ENCODE peak calls at places on chromosomes 2 and 18, in five cellular contexts. I, G, X, R and W are unnamed samples.

GRCh38 chr2:9847140-9847539 is 3.9 kb downstream of the TAF1B start:
- DNase-seq in X (no peak), R (no peak), I (no peak), G (no peak), W (no peak)

GRCh38 chr2:157168501-157168900 is 89.0 kb upstream of the GALNT5 start:
- DNase-seq in I (no peak), G (no peak), X (no peak), R (no peak), W (no peak)

GRCh38 chr2:137180012-137180411 is 414.7 kb downstream of the THSD7B start:
- DNase-seq in R (no peak), X (no peak), I (no peak), G (no peak), W (no peak)

GRCh38 chr2:46278952-46279351 is 18.3 kb upstream of the EPAS1 start:
- DNase-seq in I (no peak), G (no peak), R (peak; percentile 43), X (no peak), W (no peak)

GRCh38 chr2:135819211-135819610 is 17.8 kb downstream of the LCT start:
- DNase-seq in I (no peak), X (peak; percentile 71), R (peak; percentile 16), G (no peak), W (no peak)

GRCh38 chr2:168700615-168701245 is 101.7 kb upstream of the NOSTRIN start:
- DNase-seq in I (no peak), R (no peak), X (no peak), G (peak; percentile 41), W (peak; percentile 66)

GRCh38 chr2:156339866-156340265 is 7.3 kb upstream of the NR4A2 start:
- DNase-seq in G (no peak), R (no peak), I (no peak), X (no peak), W (no peak)

GRCh38 chr2:145170787-145171186 is 650.9 kb upstream of the ZEB2 start:
- DNase-seq in X (no peak), G (no peak), R (no peak), I (no peak), W (no peak)

GRCh38 chr2:156818221-156818620 is 382.0 kb downstream of the GPD2 start:
- DNase-seq in G (no peak), X (peak; percentile 68), R (no peak), I (no peak), W (no peak)

GRCh38 chr2:199092419-199092818 is 365.3 kb downstream of the SATB2 start:
- DNase-seq in I (no peak), X (no peak), R (no peak), G (no peak), W (peak; percentile 22)

GRCh38 chr2:8231909-8232308 is 449.9 kb upstream of the ID2 start:
- DNase-seq in X (no peak), I (no peak), G (no peak), R (no peak), W (no peak)

GRCh38 chr18:34595673-34596072 is 114.4 kb upstream of the DTNA start:
- DNase-seq in I (peak; percentile 30), G (no peak), R (peak; percentile 47), X (peak; percentile 89), W (no peak)

GRCh38 chr18:32093523-32093922 is 1.8 kb downstream of the RNF138 start:
- DNase-seq in X (no peak), G (peak; percentile 24), R (no peak), I (no peak), W (peak; percentile 55)

GRCh38 chr18:46370898-46371297 is 266.7 kb downstream of the HAUS1 start:
- DNase-seq in X (no peak), R (no peak), I (no peak), G (no peak), W (no peak)

GRCh38 chr2:238728322-238729260 is 119.3 kb upstream of the TWIST2 start:
- DNase-seq in I (peak; percentile 26), R (no peak), X (peak; percentile 89), G (peak; percentile 34), W (no peak)

GRCh38 chr2:29134933-29135332 is 19.7 kb downstream of the CLIP4 start:
- DNase-seq in G (no peak), X (peak; percentile 13), I (no peak), R (no peak), W (no peak)

GRCh38 chr18:45690975-45691815 is 32.8 kb upstream of the SLC14A1 start:
- DNase-seq in I (peak; percentile 76), G (peak; percentile 69), R (peak; percentile 71), X (peak; percentile 83), W (peak; percentile 75)

GRCh38 chr2:241545113-241545512 is 13.4 kb upstream of the BOK start:
- DNase-seq in I (peak; percentile 40), X (no peak), R (peak; percentile 46), G (no peak), W (no peak)

GRCh38 chr2:27284989-27285388 is 2.8 kb downstream of the TRIM54 start:
- DNase-seq in X (no peak), R (no peak), I (no peak), G (no peak), W (no peak)

GRCh38 chr2:172102858-172103359 is at the start of gene DLX2:
- DNase-seq in X (peak; percentile 96), I (peak; percentile 87), R (peak; percentile 87), G (peak; percentile 94), W (peak; percentile 92)

GRCh38 chr18:46060359-46060841 is 11.7 kb downstream of the PSTPIP2 start:
- DNase-seq in X (no peak), G (no peak), R (no peak), I (no peak), W (no peak)

GRCh38 chr18:58192519-58192918 is 148.5 kb downstream of the NEDD4L start:
- DNase-seq in X (no peak), I (no peak), R (no peak), G (no peak), W (no peak)

GRCh38 chr2:218026676-218027425 is 24.1 kb upstream of the TNS1 start:
- DNase-seq in G (peak; percentile 8), X (no peak), I (no peak), R (no peak), W (no peak)

GRCh38 chr2:30339071-30339470 is 107.7 kb downstream of the LBH start:
- DNase-seq in X (no peak), I (no peak), R (no peak), G (no peak), W (no peak)

GRCh38 chr2:129464631-129465030 is 514.8 kb upstream of the RAB6C start:
- DNase-seq in I (no peak), X (no peak), G (no peak), R (no peak), W (no peak)

GRCh38 chr2:3075316-3075715 is 302.3 kb downstream of the EIPR1 start:
- DNase-seq in R (no peak), I (no peak), X (no peak), G (no peak), W (no peak)

GRCh38 chr2:171711351-171711750 is 24.1 kb downstream of the DYNC1I2 start:
- DNase-seq in R (peak; percentile 39), I (no peak), G (no peak), X (peak; percentile 25), W (no peak)

GRCh38 chr2:101089419-101089818 is 61.8 kb downstream of the TBC1D8 start:
- DNase-seq in X (no peak), I (no peak), G (no peak), R (no peak), W (no peak)
- H3K4me1 ChIP-seq in X (no peaks in the 10 kb centered on the region), I (no peaks in the 10 kb centered on the region), G (no peaks in the 10 kb centered on the region), R (no peaks in the 10 kb centered on the region), W (no peaks in the 10 kb centered on the region)

GRCh38 chr2:49714433-49714832 is 560.1 kb upstream of the FSHR start:
- DNase-seq in X (peak; percentile 39), I (no peak), G (no peak), R (no peak), W (no peak)

GRCh38 chr2:49715597-49715996 is 561.3 kb upstream of the FSHR start:
- DNase-seq in I (no peak), X (no peak), G (no peak), R (no peak), W (no peak)
- H3K4me3 ChIP-seq in I (no peak overlapping the region), X (no peak overlapping the region), G (no peak overlapping the region), R (no peak overlapping the region), W (no peak overlapping the region)

DNA sequence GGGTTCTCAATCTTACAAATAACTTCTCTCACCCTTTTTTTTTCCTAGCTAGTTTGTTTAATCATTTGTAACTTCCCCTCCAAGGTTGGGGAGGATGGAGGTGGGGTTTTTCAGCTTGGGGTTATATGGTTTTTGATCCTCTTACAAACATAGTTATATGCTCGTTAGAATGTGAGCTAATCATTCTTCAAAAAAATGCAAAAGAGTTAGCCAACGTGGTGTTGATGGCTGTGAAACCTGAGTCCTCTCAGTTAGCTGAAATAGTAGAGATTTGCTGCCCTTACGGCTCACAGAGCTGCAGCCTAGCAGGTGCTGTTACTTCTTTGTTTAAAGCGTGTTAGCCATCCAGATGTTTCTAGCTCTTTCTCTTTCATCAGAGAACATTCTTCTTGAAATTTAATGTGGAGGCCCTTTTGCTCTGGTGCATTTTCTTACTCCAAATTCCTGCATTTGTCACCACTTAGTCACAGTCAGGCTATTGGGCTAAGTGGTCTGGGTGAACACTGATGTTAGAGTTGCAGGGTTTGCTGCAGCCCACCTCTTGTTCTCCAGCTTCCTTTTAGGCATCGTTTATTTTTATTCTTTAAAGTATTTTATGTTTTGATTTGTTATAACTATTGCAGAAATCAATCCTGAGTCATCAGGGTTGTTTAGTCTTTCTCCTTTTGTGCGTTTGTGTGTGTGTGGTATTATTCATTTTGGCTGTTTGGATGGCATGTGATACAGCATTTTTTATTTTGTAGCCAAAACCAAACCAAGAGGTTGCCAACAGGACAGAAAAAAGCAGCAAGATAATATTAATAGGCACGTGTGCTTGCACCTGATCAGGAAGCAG is 41.1 kb downstream of the LIMS1 start:
- DNase-seq in R (no peak), X (peak; percentile 78), G (no peak), I (peak; percentile 86), W (no peak)
- H3K9ac ChIP-seq in R (no peak overlapping the region), X (no peak overlapping the region), G (no peak overlapping the region), I (peak overlapping the region; percentile 54), W (no peak overlapping the region)

DNA sequence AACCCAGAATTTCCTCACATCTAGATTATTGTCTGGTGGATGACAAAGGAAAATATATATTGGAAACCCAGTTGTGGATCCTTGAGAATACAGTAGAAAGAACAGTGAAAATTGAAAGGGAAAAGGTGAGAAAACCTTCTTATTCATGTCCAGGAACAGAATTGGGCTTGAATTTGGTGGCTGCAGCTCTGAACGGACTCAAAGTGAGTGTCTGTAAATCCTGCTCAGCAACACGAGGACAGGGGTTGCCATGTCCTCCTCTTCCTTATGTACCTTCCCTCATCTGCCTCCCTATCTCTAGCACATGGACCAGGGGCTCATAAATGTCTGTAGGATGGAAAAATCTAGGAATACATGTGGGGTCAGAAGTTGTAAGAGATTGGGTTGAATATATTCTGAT is 152.2 kb downstream of the RPIA start:
- DNase-seq in G (no peak), R (no peak), X (no peak), I (no peak), W (no peak)
- H3K4me1 ChIP-seq in G (no peaks in the 10 kb centered on the region), R (no peaks in the 10 kb centered on the region), X (no peaks in the 10 kb centered on the region), I (no peaks in the 10 kb centered on the region), W (no peaks in the 10 kb centered on the region)

DNA sequence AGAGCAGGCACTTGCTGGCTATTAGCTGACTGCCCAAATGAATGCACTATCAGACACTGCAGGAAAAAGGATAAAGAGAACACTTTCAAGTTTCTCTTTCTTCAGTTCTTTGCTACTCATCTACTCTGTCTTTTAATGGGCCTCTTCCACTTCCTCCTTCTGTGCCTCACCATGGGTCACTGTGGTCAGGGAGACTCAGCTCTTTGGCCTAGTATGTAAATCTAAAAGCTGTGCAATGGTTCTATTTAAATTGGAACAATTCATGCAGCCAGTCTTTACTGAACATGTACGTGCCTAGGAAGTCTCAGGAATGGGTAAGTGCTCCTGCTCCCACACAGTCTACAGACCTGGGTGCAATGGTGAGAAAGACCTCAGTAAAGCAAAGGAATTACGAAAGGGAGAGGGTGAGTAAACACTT is 79.1 kb upstream of the DNMT3A start:
- DNase-seq in X (no peak), G (no peak), I (no peak), R (no peak), W (no peak)
- H3K4me3 ChIP-seq in X (no peak overlapping the region), G (no peak overlapping the region), I (no peak overlapping the region), R (no peak overlapping the region), W (no peak overlapping the region)